ENCODE peak calls at places on chromosomes 16 and 17, in four cellular contexts. One of them, this sample, is unnamed.

GRCh38 chr16:56116577-56116964 is 74.7 kb upstream of the GNAO1 start:
- DNase-seq in GM12878: no peak
- DNase-seq in K562: no peak
- DNase-seq in HepG2: no peak
- DNase-seq in this sample: peak

GRCh38 chr17:32783602-32784001 is 93.3 kb downstream of the MYO1D start:
- DNase-seq in GM12878: peak
- DNase-seq in K562: peak
- DNase-seq in HepG2: peak
- DNase-seq in this sample: peak

GRCh38 chr16:31508706-31509523 is 724 bp upstream of the RUSF1 start:
- DNase-seq in HepG2: peak
- DNase-seq in K562: no peak
- DNase-seq in GM12878: no peak
- DNase-seq in this sample: no peak

GRCh38 chr17:50266384-50267073 is 7.7 kb upstream of the TMEM92 start:
- DNase-seq in HepG2: peak
- DNase-seq in K562: no peak
- DNase-seq in GM12878: no peak
- DNase-seq in this sample: no peak

GRCh38 chr16:2009302-2009711 is 314 bp downstream of the ZNF598 start:
- DNase-seq in HepG2: no peak
- DNase-seq in GM12878: no peak
- DNase-seq in K562: peak
- DNase-seq in this sample: no peak

GRCh38 chr17:77160032-77160876 is 19.5 kb downstream of the SEC14L1 start:
- DNase-seq in GM12878: no peak
- DNase-seq in HepG2: peak
- DNase-seq in K562: no peak
- DNase-seq in this sample: no peak

GRCh38 chr17:1557355-1558095 is 5.1 kb downstream of the PITPNA start:
- DNase-seq in GM12878: no peak
- DNase-seq in HepG2: no peak
- DNase-seq in K562: no peak
- DNase-seq in this sample: no peak

GRCh38 chr16:56263711-56264608 is 72.7 kb downstream of the GNAO1 start:
- DNase-seq in GM12878: no peak
- DNase-seq in K562: peak
- DNase-seq in HepG2: peak
- DNase-seq in this sample: no peak

GRCh38 chr17:15944720-15945492 is at the start of gene ADORA2B:
- DNase-seq in HepG2: peak
- DNase-seq in GM12878: no peak
- DNase-seq in K562: peak
- DNase-seq in this sample: peak

GRCh38 chr16:11738742-11739544 is 3.7 kb downstream of the TXNDC11 start:
- DNase-seq in HepG2: no peak
- DNase-seq in K562: no peak
- DNase-seq in GM12878: no peak
- DNase-seq in this sample: no peak

GRCh38 chr16:70746040-70746707 is 54.8 kb downstream of the VAC14 start:
- DNase-seq in K562: peak
- DNase-seq in HepG2: peak
- DNase-seq in GM12878: no peak
- DNase-seq in this sample: no peak

GRCh38 chr16:8374586-8374985 is 215.7 kb downstream of the TMEM114 start:
- DNase-seq in K562: no peak
- DNase-seq in HepG2: no peak
- DNase-seq in GM12878: no peak
- DNase-seq in this sample: no peak

GRCh38 chr16:48053346-48053745 is 102.4 kb downstream of the ABCC12 start:
- DNase-seq in GM12878: no peak
- DNase-seq in K562: no peak
- DNase-seq in HepG2: no peak
- DNase-seq in this sample: peak

GRCh38 chr17:7260601-7261376 is 1.5 kb downstream of the CLDN7 start:
- DNase-seq in K562: no peak
- DNase-seq in GM12878: no peak
- DNase-seq in HepG2: no peak
- DNase-seq in this sample: peak

GRCh38 chr17:65277576-65277975 is 140.4 kb downstream of the RGS9 start:
- DNase-seq in K562: no peak
- DNase-seq in HepG2: no peak
- DNase-seq in GM12878: no peak
- DNase-seq in this sample: no peak

GRCh38 chr17:5055543-5055942 is 20.3 kb upstream of the SLC52A1 start:
- DNase-seq in K562: peak
- DNase-seq in GM12878: no peak
- DNase-seq in HepG2: peak
- DNase-seq in this sample: peak

GRCh38 chr17:77730376-77730775 is 228.1 kb upstream of the TNRC6C start:
- DNase-seq in HepG2: no peak
- DNase-seq in K562: no peak
- DNase-seq in GM12878: no peak
- DNase-seq in this sample: no peak

GRCh38 chr16:79286646-79287423 is 313.7 kb downstream of the MAF start:
- DNase-seq in GM12878: peak
- DNase-seq in K562: no peak
- DNase-seq in HepG2: no peak
- DNase-seq in this sample: peak

GRCh38 chr17:63714550-63715277 is 14.8 kb upstream of the LIMD2 start:
- DNase-seq in GM12878: no peak
- DNase-seq in HepG2: no peak
- DNase-seq in K562: no peak
- DNase-seq in this sample: no peak

GRCh38 chr17:29579866-29580771 is 9.3 kb downstream of the GIT1 start:
- DNase-seq in GM12878: no peak
- DNase-seq in K562: peak
- DNase-seq in HepG2: peak
- DNase-seq in this sample: peak

GRCh38 chr17:57906910-57907309 is 48.3 kb downstream of the CUEDC1 start:
- DNase-seq in HepG2: peak
- DNase-seq in K562: no peak
- DNase-seq in GM12878: no peak
- DNase-seq in this sample: peak

GRCh38 chr16:54326266-54326662 is 39.7 kb upstream of the IRX3 start:
- DNase-seq in K562: no peak
- DNase-seq in GM12878: no peak
- DNase-seq in HepG2: no peak
- DNase-seq in this sample: no peak

GRCh38 chr17:2230877-2231276 is 72.7 kb downstream of the SMG6 start:
- DNase-seq in K562: no peak
- DNase-seq in HepG2: no peak
- DNase-seq in GM12878: no peak
- DNase-seq in this sample: no peak

GRCh38 chr17:29237476-29238132 is 9.1 kb upstream of the CRYBA1 start:
- DNase-seq in HepG2: no peak
- DNase-seq in GM12878: no peak
- DNase-seq in K562: no peak
- DNase-seq in this sample: no peak

GRCh38 chr17:79608729-79609039 is 2.2 kb downstream of the RBFOX3 start:
- DNase-seq in K562: peak
- DNase-seq in GM12878: no peak
- DNase-seq in HepG2: no peak
- DNase-seq in this sample: no peak

GRCh38 chr17:79607941-79608728 is 2.7 kb downstream of the RBFOX3 start:
- DNase-seq in K562: peak
- DNase-seq in HepG2: no peak
- DNase-seq in GM12878: no peak
- DNase-seq in this sample: peak

GRCh38 chr17:79610151-79610645 is 653 bp downstream of the RBFOX3 start:
- DNase-seq in K562: no peak
- DNase-seq in GM12878: no peak
- DNase-seq in HepG2: no peak
- DNase-seq in this sample: no peak

GRCh38 chr17:79609175-79609589 is 1.7 kb downstream of the RBFOX3 start:
- DNase-seq in HepG2: no peak
- DNase-seq in GM12878: no peak
- DNase-seq in K562: no peak
- DNase-seq in this sample: peak

DNA sequence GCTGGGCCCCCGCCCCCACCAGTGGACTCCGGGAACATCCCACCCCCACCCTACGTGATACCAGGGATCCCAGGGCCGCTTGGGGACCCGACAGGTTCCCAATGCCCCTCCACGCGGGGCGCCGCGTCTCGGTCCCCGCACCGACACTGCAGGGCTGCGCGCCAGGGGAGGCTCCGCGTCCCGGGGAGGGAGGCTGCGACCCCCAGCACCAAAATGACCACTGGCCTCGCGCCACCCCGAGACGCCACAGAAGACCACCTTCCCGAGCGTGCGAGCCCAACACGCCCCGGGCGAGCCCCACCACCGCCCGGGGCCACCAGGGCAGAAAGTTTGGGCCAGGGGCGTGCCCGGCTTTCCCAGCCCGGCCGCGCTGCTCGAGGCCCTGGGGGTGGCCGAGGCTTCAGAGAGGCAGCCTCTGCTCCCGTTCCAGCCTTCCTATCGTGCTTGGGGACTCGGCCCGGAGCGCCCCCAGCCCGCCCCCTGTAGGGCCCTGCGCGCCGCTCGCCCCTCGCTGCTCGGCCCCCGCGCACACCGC is 1.2 kb downstream of the RBFOX3 start:
- DNase-seq in GM12878: no peak
- DNase-seq in HepG2: no peak
- DNase-seq in K562: no peak
- DNase-seq in this sample: peak
- TF ChIP-seq EZH2 in GM12878: no peak
- TF ChIP-seq EZH2 in HepG2: no peak
- TF ChIP-seq EZH2 in K562: no peak
- TF ChIP-seq EZH2 in this sample: no peak

DNA sequence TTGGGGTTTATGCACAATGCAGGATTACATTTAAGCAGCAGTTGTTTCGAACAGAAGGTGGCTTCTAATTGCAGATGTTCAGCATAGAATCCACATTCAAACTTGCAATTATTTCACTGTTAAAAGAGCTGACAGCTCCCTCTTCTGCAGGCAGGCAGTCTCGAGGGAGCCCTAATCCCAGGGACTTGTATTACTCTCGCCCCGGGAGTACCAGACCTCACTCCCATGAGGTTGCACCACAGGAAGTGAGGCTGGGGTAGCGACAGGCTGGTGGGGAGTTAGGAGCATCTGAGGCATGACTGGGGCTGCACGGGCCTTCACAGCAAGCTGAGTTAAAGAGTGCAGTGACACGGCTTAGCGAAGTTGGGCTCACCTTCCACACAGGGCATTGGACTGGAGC is 484.4 kb upstream of the EEF2KMT start:
- DNase-seq in K562: no peak
- DNase-seq in GM12878: no peak
- DNase-seq in HepG2: no peak
- DNase-seq in this sample: no peak
- H3K4me2 ChIP-seq in K562: no peak
- H3K4me2 ChIP-seq in GM12878: no peak
- H3K4me2 ChIP-seq in HepG2: no peak
- H3K4me2 ChIP-seq in this sample: no peak

GRCh38 chr16:50282010-50282538 is 15.7 kb downstream of the ADCY7 start:
- DNase-seq in GM12878: peak
- DNase-seq in HepG2: no peak
- DNase-seq in K562: no peak
- DNase-seq in this sample: no peak
- TF ChIP-seq JUNB in GM12878: peak
- TF ChIP-seq JUNB in HepG2: no peak
- TF ChIP-seq JUNB in K562: no peak
- TF ChIP-seq JUNB in this sample: no peak

DNA sequence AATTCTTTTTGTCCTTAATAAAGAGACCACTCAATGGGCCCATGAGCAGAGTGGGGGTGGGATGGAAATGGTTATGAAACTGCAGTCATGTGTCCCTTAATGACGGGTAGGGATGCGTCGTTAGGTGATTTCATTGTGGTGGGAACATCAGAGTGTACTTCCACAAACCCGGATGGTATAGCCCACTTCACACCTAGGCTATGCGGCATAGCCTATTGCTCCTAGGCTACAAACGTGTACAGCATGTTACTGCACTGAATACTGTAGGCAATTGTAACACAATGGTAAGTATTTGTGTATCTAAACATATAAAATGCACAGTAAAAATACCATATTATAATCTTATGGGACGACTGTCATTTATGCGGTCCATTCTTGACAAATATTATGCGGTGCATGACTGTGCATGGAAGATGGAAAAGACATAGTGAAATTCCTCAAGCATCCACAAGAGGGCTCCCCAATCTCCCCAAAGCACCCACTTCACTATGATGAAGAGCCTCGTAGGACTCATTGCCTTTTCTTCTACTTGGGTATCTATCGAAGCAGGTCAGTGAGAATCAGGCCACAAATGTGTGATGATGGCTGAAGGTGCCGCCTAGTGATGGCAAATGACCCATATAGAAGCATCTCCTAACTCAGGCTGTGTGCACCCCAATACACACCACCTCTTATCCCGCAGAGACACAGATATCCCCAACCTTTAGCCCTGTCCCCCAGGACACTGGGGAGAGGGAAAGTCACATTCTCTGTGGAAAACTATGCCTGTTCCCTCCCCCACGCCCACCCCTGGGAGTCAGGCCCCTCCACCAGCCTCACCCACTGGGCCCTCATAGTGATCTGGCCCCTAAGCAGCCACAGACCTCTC is 43.5 kb downstream of the TBX21 start:
- DNase-seq in GM12878: no peak
- DNase-seq in HepG2: peak
- DNase-seq in K562: peak
- DNase-seq in this sample: peak
- TF ChIP-seq EZH2 in GM12878: no peak
- TF ChIP-seq EZH2 in HepG2: no peak
- TF ChIP-seq EZH2 in K562: no peak
- TF ChIP-seq EZH2 in this sample: no peak

GRCh38 chr16:69498926-69499325 is 66.8 kb upstream of the NFAT5 start:
- DNase-seq in GM12878: no peak
- DNase-seq in K562: no peak
- DNase-seq in HepG2: no peak
- DNase-seq in this sample: no peak
- H3K4me2 ChIP-seq in GM12878: no peak
- H3K4me2 ChIP-seq in K562: no peak
- H3K4me2 ChIP-seq in HepG2: no peak
- H3K4me2 ChIP-seq in this sample: no peak

This sample was measured in GM23338.